ENCODE peak calls at places on chromosomes 5 and 9, in eight cellular contexts. B is Panc1, H is lung, W is PC-3, N is mesendoderm, G is cardiac muscle cell, K is gastrocnemius medialis, M is thoracic aorta. A is an unnamed sample.

GRCh38 chr5:140145223-140145622 is 19.5 kb downstream of the IGIP start:
- DNase-seq in N (no peak), B (no peak), G (no peak), M (no peak), H (no peak), W (no peak), K (no peak), A (no peak)

GRCh38 chr5:111735829-111736228 is 21.2 kb downstream of the NREP start:
- DNase-seq in H (peak; percentile 45), N (peak; percentile 83), B (no peak), G (peak; percentile 90), W (peak; percentile 83), K (peak; percentile 70), M (peak; percentile 26), A (peak; percentile 50)

GRCh38 chr9:119322137-119322695 is 47.0 kb downstream of the BRINP1 start:
- DNase-seq in N (no peak), M (no peak), H (no peak), W (no peak), B (no peak), K (no peak), G (no peak), A (peak; percentile 31)

GRCh38 chr5:130189961-130190360 is 285.7 kb downstream of the CHSY3 start:
- DNase-seq in B (no peak), K (no peak), G (no peak), N (no peak), W (peak; percentile 65), M (no peak), H (no peak), A (no peak)

GRCh38 chr5:172800088-172800551 is 29.1 kb upstream of the DUSP1 start:
- DNase-seq in G (peak; percentile 95), K (no peak), H (peak; percentile 84), W (peak; percentile 64), M (peak; percentile 54), B (no peak), N (no peak), A (peak; percentile 54)

GRCh38 chr5:39566891-39567290 is 142.1 kb upstream of the DAB2 start:
- DNase-seq in B (no peak), N (no peak), M (no peak), G (peak; percentile 38), K (no peak), W (no peak), H (no peak), A (no peak)

GRCh38 chr5:12274236-12274635 is 370.0 kb upstream of the CTNND2 start:
- DNase-seq in N (no peak), M (no peak), G (no peak), H (no peak), B (no peak), W (peak; percentile 35), K (no peak), A (no peak)

GRCh38 chr5:168681556-168682183 is 102.5 kb upstream of the PANK3 start:
- DNase-seq in K (no peak), G (peak; percentile 80), N (no peak), M (no peak), W (no peak), B (no peak), H (no peak), A (peak; percentile 60)

GRCh38 chr5:28788954-28789353 is 1750.6 kb upstream of the CDH9 start:
- DNase-seq in M (no peak), G (no peak), N (no peak), B (no peak), W (peak; percentile 46), K (no peak), H (no peak), A (no peak)

GRCh38 chr5:108366500-108366899 is 15.4 kb downstream of the FBXL17 start:
- DNase-seq in W (no peak), G (no peak), M (no peak), B (no peak), N (no peak), K (no peak), H (no peak), A (no peak)

GRCh38 chr5:17833336-17833735 is 199.1 kb downstream of the TAF11L14 start:
- DNase-seq in G (no peak), N (no peak), B (no peak), M (no peak), K (no peak), H (no peak), W (no peak), A (no peak)

GRCh38 chr5:168177831-168178450 is 113.5 kb upstream of the WWC1 start:
- DNase-seq in H (no peak), G (no peak), W (no peak), N (peak; percentile 93), M (no peak), K (no peak), B (no peak), A (no peak)

GRCh38 chr5:551406-551805 is 27.2 kb upstream of the SLC9A3 start:
- DNase-seq in B (no peak), G (no peak), M (no peak), N (no peak), W (no peak), K (no peak), H (no peak), A (no peak)

GRCh38 chr5:133599044-133599443 is 13.3 kb downstream of the FSTL4 start:
- DNase-seq in W (no peak), G (no peak), N (no peak), B (no peak), M (no peak), K (no peak), H (no peak), A (no peak)

GRCh38 chr9:95503369-95503768 is 13.4 kb downstream of the PTCH1 start:
- DNase-seq in G (no peak), B (no peak), M (no peak), H (no peak), K (no peak), W (no peak), N (no peak), A (no peak)

GRCh38 chr9:13896047-13896446 is 417.9 kb downstream of the NFIB start:
- DNase-seq in M (no peak), W (no peak), G (no peak), H (no peak), B (no peak), K (no peak), N (no peak), A (no peak)

GRCh38 chr5:55276771-55277170 is 30.7 kb downstream of the DHX29 start:
- DNase-seq in K (no peak), H (no peak), B (no peak), W (peak; percentile 14), N (no peak), G (no peak), M (no peak), A (no peak)

DNA sequence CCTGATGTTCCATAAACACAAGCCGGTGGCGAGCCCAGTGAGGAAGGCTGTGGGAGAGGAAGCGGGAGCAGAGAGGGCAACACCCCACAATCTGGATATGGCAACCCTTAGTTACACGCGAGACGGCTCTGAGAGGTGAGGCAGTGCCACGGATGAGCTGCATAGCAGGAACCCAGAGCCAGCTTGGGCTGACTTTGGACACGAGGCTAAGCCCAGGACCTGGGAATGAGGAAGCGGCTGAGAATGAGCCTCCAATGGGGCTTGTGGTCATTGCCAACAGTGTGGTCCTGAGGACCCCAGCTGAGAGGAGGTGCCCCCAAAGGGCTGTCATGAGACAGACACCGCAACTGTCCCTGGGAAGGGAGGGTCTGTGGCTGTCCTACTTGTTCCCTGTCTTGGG is 160.0 kb upstream of the SMIM23 start:
- DNase-seq in N (no peak), W (no peak), B (no peak), K (no peak), G (no peak), H (no peak), M (no peak), A (no peak)
- H3K27me3 ChIP-seq in N (no peaks in the 10 kb centered on the region), W (peaks cover 54% of the 10 kb centered on the region), B (peaks cover 2% of the 10 kb centered on the region), K (no peaks in the 10 kb centered on the region), G (peaks cover 3% of the 10 kb centered on the region), H (no peaks in the 10 kb centered on the region), M (no peaks in the 10 kb centered on the region), A (peaks cover 3% of the 10 kb centered on the region)

GRCh38 chr9:132185164-132186009 is 23.5 kb downstream of the NTNG2 start:
- DNase-seq in N (peak; percentile 57), W (no peak), B (no peak), K (no peak), M (no peak), G (peak; percentile 49), H (no peak), A (no peak)

GRCh38 chr9:132181796-132182521 is 20.1 kb downstream of the NTNG2 start:
- DNase-seq in M (no peak), N (no peak), B (no peak), K (no peak), H (no peak), G (peak; percentile 73), W (no peak), A (no peak)

GRCh38 chr9:132183134-132183533 is 21.3 kb downstream of the NTNG2 start:
- DNase-seq in M (no peak), W (no peak), N (no peak), B (no peak), K (no peak), G (no peak), H (no peak), A (no peak)

GRCh38 chr9:132183715-132184114 is 21.9 kb downstream of the NTNG2 start:
- DNase-seq in N (peak; percentile 65), M (no peak), K (no peak), H (no peak), B (no peak), W (peak; percentile 32), G (no peak), A (no peak)

GRCh38 chr9:132182609-132183073 is 20.8 kb downstream of the NTNG2 start:
- DNase-seq in B (no peak), N (peak; percentile 64), G (peak; percentile 43), W (no peak), M (no peak), K (no peak), H (no peak), A (no peak)
- H3K27me3 ChIP-seq in B (no peaks in the 10 kb centered on the region), N (peaks cover 15% of the 10 kb centered on the region), G (peaks cover 9% of the 10 kb centered on the region), W (no peaks in the 10 kb centered on the region), M (no peaks in the 10 kb centered on the region), K (peaks cover 20% of the 10 kb centered on the region), H (no peaks in the 10 kb centered on the region), A (peaks cover 34% of the 10 kb centered on the region)

GRCh38 chr5:3598725-3599282 is 3.2 kb downstream of the IRX1 start:
- DNase-seq in G (no peak), H (no peak), K (no peak), N (peak; percentile 54), M (no peak), W (no peak), B (no peak), A (no peak)

GRCh38 chr5:3597002-3597726 is 1.5 kb downstream of the IRX1 start:
- DNase-seq in K (no peak), H (no peak), W (no peak), N (peak; percentile 32), G (no peak), B (no peak), M (no peak), A (no peak)

GRCh38 chr5:3599283-3600105 is 3.9 kb downstream of the IRX1 start:
- DNase-seq in H (no peak), B (no peak), W (no peak), G (no peak), M (no peak), N (peak; percentile 80), K (no peak), A (no peak)

GRCh38 chr5:3597727-3598082 is 2.1 kb downstream of the IRX1 start:
- DNase-seq in K (no peak), M (no peak), W (no peak), B (no peak), N (peak; percentile 17), G (no peak), H (no peak), A (no peak)

GRCh38 chr5:3598236-3598635 is 2.6 kb downstream of the IRX1 start:
- DNase-seq in K (no peak), G (no peak), B (no peak), M (no peak), H (no peak), W (no peak), N (peak; percentile 36), A (no peak)
- H3K27me3 ChIP-seq in K (peaks cover 91% of the 10 kb centered on the region), G (peaks cover 88% of the 10 kb centered on the region), B (no peaks in the 10 kb centered on the region), M (no peaks in the 10 kb centered on the region), H (peaks cover 4% of the 10 kb centered on the region), W (no peaks in the 10 kb centered on the region), N (peaks cover 62% of the 10 kb centered on the region), A (peaks cover 93% of the 10 kb centered on the region)

GRCh38 chr9:130333041-130334040 is 67.8 kb downstream of the HMCN2 start:
- DNase-seq in G (peak; percentile 33), N (no peak), K (no peak), H (no peak), M (no peak), W (no peak), B (no peak), A (peak; percentile 38)
- H3K27me3 ChIP-seq in G (no peaks in the 10 kb centered on the region), N (no peaks in the 10 kb centered on the region), K (peaks cover 38% of the 10 kb centered on the region), H (no peaks in the 10 kb centered on the region), M (no peaks in the 10 kb centered on the region), W (peaks cover 8% of the 10 kb centered on the region), B (peaks cover 2% of the 10 kb centered on the region), A (peaks cover 8% of the 10 kb centered on the region)